ENCODE peak calls at places on chromosomes 3 and 15, in six cellular contexts. U, K, S, T, W and N are unnamed samples.

GRCh38 chr3:75265897-75266296 is 398.2 kb upstream of the FRG2C start:
- DNase-seq in K (no peak), U (no peak), T (no peak), W (no peak), S (no peak), N (no peak)

GRCh38 chr3:150217691-150218090 is 190.4 kb upstream of the TSC22D2 start:
- DNase-seq in S (no peak), U (no peak), T (no peak), W (no peak), K (no peak), N (no peak)

GRCh38 chr3:41681479-41681878 is 280.4 kb downstream of the ULK4 start:
- DNase-seq in U (no peak), K (no peak), T (no peak), W (no peak), S (no peak), N (no peak)

GRCh38 chr3:37590328-37591079 is 271.2 kb upstream of the CTDSPL start:
- DNase-seq in U (no peak), S (no peak), W (no peak), T (no peak), K (no peak), N (no peak)

GRCh38 chr15:75834011-75834410 is 9.2 kb upstream of the UBE2Q2 start:
- DNase-seq in S (no peak), K (no peak), U (no peak), W (no peak), T (no peak), N (no peak)

GRCh38 chr3:58333206-58334012 is 717 bp downstream of the PXK start:
- DNase-seq in K (peak; percentile 36), W (no peak), S (peak; percentile 66), T (peak; percentile 82), U (peak; percentile 35), N (peak; percentile 73)

GRCh38 chr3:188331166-188331565 is 177.2 kb downstream of the LPP start:
- DNase-seq in K (no peak), W (no peak), S (no peak), T (no peak), U (no peak), N (no peak)

GRCh38 chr3:193872265-193872753 is 263.6 kb upstream of the HES1 start:
- DNase-seq in S (no peak), T (no peak), U (no peak), K (peak; percentile 87), W (peak; percentile 60), N (peak; percentile 48)

GRCh38 chr3:61924065-61924740 is 362.8 kb downstream of the PTPRG start:
- DNase-seq in S (no peak), T (no peak), K (no peak), W (no peak), U (no peak), N (no peak)

GRCh38 chr3:32841875-32842505 is 24.2 kb downstream of the TRIM71 start:
- DNase-seq in U (no peak), T (no peak), K (no peak), S (peak; percentile 16), W (no peak), N (no peak)

GRCh38 chr3:124428372-124429128 is 301.7 kb upstream of the UMPS start:
- DNase-seq in W (no peak), K (no peak), S (no peak), T (no peak), U (no peak), N (no peak)

GRCh38 chr3:139113231-139113749 is 68.6 kb upstream of the PRR23C start:
- DNase-seq in W (no peak), S (no peak), T (no peak), K (no peak), U (no peak), N (no peak)

GRCh38 chr15:28920781-28921331 is 35.1 kb downstream of the APBA2 start:
- DNase-seq in T (no peak), U (no peak), W (no peak), K (no peak), S (peak; percentile 19), N (no peak)

GRCh38 chr3:180683816-180684215 is 4.5 kb upstream of the CCDC39 start:
- DNase-seq in K (no peak), S (no peak), W (no peak), U (no peak), T (no peak), N (no peak)

GRCh38 chr3:180678231-180678630 is 1.1 kb downstream of the CCDC39 start:
- DNase-seq in T (no peak), S (no peak), W (no peak), U (no peak), K (no peak), N (no peak)

GRCh38 chr3:180684807-180685206 is 5.5 kb upstream of the CCDC39 start:
- DNase-seq in S (no peak), K (no peak), U (no peak), T (no peak), W (no peak), N (no peak)

GRCh38 chr3:180679178-180680096 is at the start of gene CCDC39:
- DNase-seq in W (peak; percentile 34), S (peak; percentile 84), K (peak; percentile 85), T (peak; percentile 29), U (peak; percentile 88), N (peak; percentile 69)

DNA sequence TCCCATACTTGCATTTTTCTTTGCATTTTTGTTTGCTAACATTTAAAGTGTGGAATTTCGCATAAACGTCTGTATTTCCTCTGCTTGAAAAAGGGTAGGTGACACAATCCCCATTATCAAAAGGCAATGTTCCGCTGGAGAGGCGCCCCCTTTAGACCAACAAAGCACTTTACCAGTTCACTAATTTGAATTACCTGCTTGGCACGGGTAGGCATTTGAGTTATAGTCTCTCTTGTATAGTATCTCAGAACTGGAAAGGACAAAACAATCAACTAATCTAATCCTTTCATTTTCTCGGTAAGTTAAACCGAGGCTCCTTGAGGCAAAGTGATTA is 775 bp upstream of the CCDC39 start:
- DNase-seq in T (no peak), K (peak; percentile 42), W (peak; percentile 5), U (no peak), S (no peak), N (peak; percentile 25)
- TF ChIP-seq CTCF in T (peak; percentile 33), K (no peak), W (peak; percentile 33), U (peak; percentile 74), S (peak; percentile 39), N (peak; percentile 66)

GRCh38 chr3:97009427-97010019 is 195.1 kb downstream of the EPHA6 start:
- DNase-seq in K (no peak), W (no peak), S (no peak), T (no peak), U (no peak), N (no peak)
- TF ChIP-seq CTCF in K (no peak), W (no peak), S (no peak), T (no peak), U (no peak), N (no peak)

DNA sequence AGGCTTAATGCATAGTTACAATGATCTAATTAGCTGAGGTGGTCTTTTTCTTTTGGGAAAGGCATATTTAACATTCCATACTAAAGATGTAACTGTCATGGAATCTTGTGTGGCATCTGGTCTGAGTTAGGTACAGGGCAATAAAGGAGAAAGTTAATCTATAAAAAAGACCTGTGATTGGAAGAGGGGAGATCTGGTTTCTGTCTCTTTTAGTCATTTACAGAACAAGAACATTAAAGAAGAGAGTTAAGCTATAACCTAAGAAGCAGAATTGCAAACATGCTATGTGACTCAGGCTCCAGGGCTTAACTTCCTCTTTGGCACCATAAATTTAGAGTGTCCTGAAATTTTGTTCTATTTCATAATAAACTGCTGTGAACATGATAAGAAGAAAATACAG is 47.2 kb upstream of the MME start:
- DNase-seq in K (no peak), T (no peak), W (no peak), U (no peak), S (no peak), N (no peak)
- TF ChIP-seq CTCF in K (no peak), T (no peak), W (no peak), U (no peak), S (no peak), N (no peak)

DNA sequence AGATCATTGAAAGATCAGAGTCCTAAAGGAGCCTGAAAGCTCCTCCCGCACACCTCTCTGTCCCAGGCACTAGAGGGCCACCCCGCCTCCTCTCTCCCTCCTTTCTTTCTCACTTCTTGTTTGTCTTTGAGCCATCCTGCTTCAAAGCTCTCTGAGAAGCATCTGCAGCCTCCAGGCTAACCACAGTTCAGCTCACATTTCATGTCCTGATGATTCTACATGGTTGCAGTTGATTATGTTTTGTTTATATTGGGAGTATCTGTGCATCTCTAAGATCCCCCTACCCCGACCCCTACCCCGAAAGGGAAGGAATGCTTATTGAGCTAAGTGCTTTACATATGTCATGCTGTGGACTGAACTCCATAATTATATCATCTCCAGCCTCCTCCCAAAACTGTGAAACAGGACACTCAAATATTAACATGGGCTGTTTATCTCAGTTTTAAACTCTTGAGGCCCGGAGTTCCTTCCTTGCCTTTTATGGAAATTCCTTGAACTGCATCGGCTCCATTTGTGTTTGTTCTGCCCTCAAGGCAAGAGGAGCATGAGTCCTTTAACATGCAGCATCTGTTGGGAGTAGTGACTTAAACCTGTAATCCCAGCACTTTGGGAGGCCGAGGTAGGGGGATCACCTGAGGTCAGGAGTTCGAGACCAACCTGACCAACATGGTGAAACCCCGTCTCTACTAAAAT is 30.9 kb downstream of the MGLL start:
- DNase-seq in U (no peak), T (peak; percentile 42), W (no peak), S (no peak), K (no peak), N (peak; percentile 80)
- TF ChIP-seq CTCF in U (no peak), T (no peak), W (peak; percentile 30), S (peak; percentile 21), K (no peak), N (peak; percentile 58)

GRCh38 chr3:104561324-104561723 is 805.4 kb upstream of the ALCAM start:
- DNase-seq in S (no peak), U (no peak), K (no peak), W (no peak), T (no peak), N (no peak)

GRCh38 chr3:104566054-104566453 is 800.7 kb upstream of the ALCAM start:
- DNase-seq in W (no peak), T (no peak), U (no peak), K (no peak), S (no peak), N (no peak)

GRCh38 chr3:104564045-104564643 is 802.6 kb upstream of the ALCAM start:
- DNase-seq in T (peak; percentile 6), K (peak; percentile 25), S (no peak), U (peak; percentile 62), W (peak; percentile 2), N (no peak)
- TF ChIP-seq CTCF in T (peak; percentile 77), K (peak; percentile 37), S (peak; percentile 81), U (peak; percentile 86), W (peak; percentile 39), N (peak; percentile 49)